ENCODE peak calls at places on chromosomes 6 and 20, in nine cellular contexts. A is tibial artery, W is IMR-90, B is left ventricle myocardium inferior, Y is NT2/D1, X is mucosa of descending colon, K is lower lobe of right lung, J is tibial nerve, T is body of pancreas. C is an unnamed sample.

GRCh38 chr20:63461364-63461763 is 11.1 kb downstream of the KCNQ2 start:
- DNase-seq in X (no peak), W (no peak), K (no peak), B (no peak), J (no peak), Y (no peak), T (peak; percentile 24), A (no peak), C (no peak)

GRCh38 chr6:217048-217659 is 75.1 kb upstream of the DUSP22 start:
- DNase-seq in Y (peak; percentile 20), B (no peak), K (no peak), A (no peak), T (peak; percentile 48), J (peak; percentile 22), X (peak; percentile 57), W (no peak), C (no peak)

GRCh38 chr20:2920473-2920872 is 47.2 kb downstream of the PTPRA start:
- DNase-seq in J (no peak), Y (no peak), X (no peak), A (no peak), W (no peak), T (no peak), B (no peak), K (no peak), C (no peak)

GRCh38 chr6:45185403-45186251 is 142.5 kb upstream of the RUNX2 start:
- DNase-seq in W (no peak), Y (no peak), T (no peak), K (no peak), B (no peak), A (no peak), J (no peak), X (no peak), C (no peak)

GRCh38 chr20:4546342-4546741 is 175.4 kb upstream of the PRND start:
- DNase-seq in J (no peak), X (no peak), K (no peak), B (no peak), A (no peak), Y (peak; percentile 28), T (no peak), W (no peak), C (no peak)

GRCh38 chr6:148760568-148761531 is 14.0 kb downstream of the UST start:
- DNase-seq in K (peak; percentile 65), X (peak; percentile 52), Y (no peak), B (peak; percentile 63), A (peak; percentile 94), J (peak; percentile 74), T (peak; percentile 49), W (peak; percentile 92), C (peak; percentile 71)

GRCh38 chr6:161265554-161265953 is 8.3 kb downstream of the AGPAT4 start:
- DNase-seq in B (no peak), T (no peak), J (no peak), X (no peak), W (no peak), Y (no peak), A (no peak), K (no peak), C (no peak)

GRCh38 chr6:158539363-158539762 is 20.5 kb upstream of the TMEM181 start:
- DNase-seq in Y (no peak), W (no peak), K (no peak), B (no peak), T (no peak), J (no peak), X (no peak), A (no peak), C (no peak)

GRCh38 chr6:81906709-81907204 is 154.3 kb upstream of the TENT5A start:
- DNase-seq in A (no peak), T (no peak), K (no peak), W (no peak), B (no peak), J (no peak), Y (no peak), X (no peak), C (no peak)

GRCh38 chr20:19382371-19382770 is 169.9 kb downstream of the SLC24A3 start:
- DNase-seq in J (no peak), X (no peak), B (no peak), Y (no peak), A (no peak), K (no peak), T (no peak), W (no peak), C (no peak)

GRCh38 chr20:33472868-33473267 is 17.0 kb upstream of the CBFA2T2 start:
- DNase-seq in J (no peak), Y (no peak), B (no peak), W (no peak), X (no peak), K (no peak), A (no peak), T (no peak), C (no peak)

GRCh38 chr6:114467931-114468330 is 125.1 kb upstream of the HS3ST5 start:
- DNase-seq in B (no peak), X (no peak), W (no peak), J (no peak), Y (no peak), K (no peak), A (no peak), T (no peak), C (no peak)

GRCh38 chr20:3559637-3560036 is 88.8 kb downstream of the ATRN start:
- DNase-seq in A (no peak), B (no peak), W (no peak), T (no peak), X (no peak), Y (no peak), K (no peak), J (no peak), C (no peak)

GRCh38 chr20:21512634-21513180 is 1.2 kb downstream of the NKX2-2 start:
- DNase-seq in J (no peak), X (no peak), A (no peak), T (no peak), B (no peak), W (no peak), K (peak; percentile 44), Y (no peak), C (no peak)

GRCh38 chr6:47027315-47027714 is 14.8 kb downstream of the ADGRF1 start:
- DNase-seq in X (no peak), K (no peak), J (no peak), Y (no peak), B (no peak), T (no peak), A (no peak), W (no peak), C (no peak)

GRCh38 chr6:137192821-137193220 is 19.4 kb upstream of the IL22RA2 start:
- DNase-seq in K (no peak), T (no peak), A (no peak), Y (no peak), W (no peak), J (no peak), X (no peak), B (no peak), C (no peak)

GRCh38 chr6:137193256-137194070 is 20.0 kb upstream of the IL22RA2 start:
- DNase-seq in K (no peak), Y (no peak), T (no peak), W (no peak), A (no peak), B (no peak), J (no peak), X (no peak), C (no peak)

GRCh38 chr6:137190710-137191109 is 17.3 kb upstream of the IL22RA2 start:
- DNase-seq in K (no peak), W (no peak), X (no peak), A (no peak), Y (no peak), B (no peak), J (no peak), T (no peak), C (no peak)

GRCh38 chr6:137191670-137192069 is 18.2 kb upstream of the IL22RA2 start:
- DNase-seq in B (no peak), K (no peak), A (no peak), W (no peak), T (no peak), X (no peak), J (no peak), Y (no peak), C (no peak)

GRCh38 chr6:137191238-137191637 is 17.8 kb upstream of the IL22RA2 start:
- DNase-seq in X (no peak), K (no peak), J (no peak), Y (no peak), B (no peak), A (no peak), T (no peak), W (no peak), C (no peak)
- H3K9me3 ChIP-seq in X (peaks cover 11% of the 10 kb centered on the region), K (peaks cover 13% of the 10 kb centered on the region), J (no peaks in the 10 kb centered on the region), Y (peaks cover 45% of the 10 kb centered on the region), B (peaks cover 32% of the 10 kb centered on the region), A (no peaks in the 10 kb centered on the region), T (no peaks in the 10 kb centered on the region), W (peaks cover 2% of the 10 kb centered on the region), C (peaks cover 4% of the 10 kb centered on the region)

GRCh38 chr6:63507096-63507495 is 65.2 kb upstream of the LOC128125822 start:
- DNase-seq in B (no peak), Y (no peak), K (no peak), T (no peak), A (no peak), X (no peak), W (no peak), J (no peak), C (no peak)
- H3K9me3 ChIP-seq in B (no peaks in the 10 kb centered on the region), Y (no peaks in the 10 kb centered on the region), K (no peaks in the 10 kb centered on the region), T (no peaks in the 10 kb centered on the region), A (no peaks in the 10 kb centered on the region), X (no peaks in the 10 kb centered on the region), W (no peaks in the 10 kb centered on the region), J (no peaks in the 10 kb centered on the region), C (no peaks in the 10 kb centered on the region)

GRCh38 chr20:16554766-16555543 is 18.3 kb downstream of the KIF16B start:
- DNase-seq in W (no peak), J (no peak), X (no peak), K (no peak), T (no peak), A (no peak), Y (no peak), B (no peak), C (no peak)
- H3K9me3 ChIP-seq in W (no peaks in the 10 kb centered on the region), J (no peaks in the 10 kb centered on the region), X (no peaks in the 10 kb centered on the region), K (no peaks in the 10 kb centered on the region), T (no peaks in the 10 kb centered on the region), A (no peaks in the 10 kb centered on the region), Y (peaks cover 18% of the 10 kb centered on the region), B (no peaks in the 10 kb centered on the region), C (peaks cover 6% of the 10 kb centered on the region)

GRCh38 chr20:801678-802077 is 31.8 kb upstream of the FAM110A start:
- DNase-seq in X (no peak), A (no peak), T (no peak), W (no peak), B (no peak), K (no peak), Y (no peak), J (no peak), C (no peak)

DNA sequence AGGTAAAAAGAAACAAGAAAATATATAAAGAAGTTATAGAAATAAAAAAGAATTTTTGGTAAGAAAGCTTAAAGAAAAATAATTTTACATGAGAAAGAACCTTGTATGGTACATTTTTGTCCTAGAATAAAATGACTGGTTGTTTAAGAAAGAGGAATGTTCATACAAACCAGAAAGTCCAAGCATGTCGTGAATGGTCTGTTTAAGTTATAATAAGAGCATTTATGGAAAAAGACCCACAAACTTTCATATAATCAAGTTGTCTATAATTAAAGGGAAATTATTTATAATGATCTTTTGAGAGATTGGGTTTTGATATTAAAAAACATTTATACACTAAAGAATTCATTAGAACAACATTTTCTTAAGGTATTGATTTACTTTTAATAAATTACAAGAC is 27.8 kb upstream of the FAM110A start:
- DNase-seq in T (no peak), K (no peak), W (peak; percentile 12), Y (peak; percentile 39), A (no peak), X (no peak), B (no peak), J (no peak), C (no peak)
- H3K9me3 ChIP-seq in T (no peaks in the 10 kb centered on the region), K (no peaks in the 10 kb centered on the region), W (no peaks in the 10 kb centered on the region), Y (peaks cover 47% of the 10 kb centered on the region), A (no peaks in the 10 kb centered on the region), X (peaks cover 9% of the 10 kb centered on the region), B (peaks cover 25% of the 10 kb centered on the region), J (no peaks in the 10 kb centered on the region), C (no peaks in the 10 kb centered on the region)